ENCODE peak calls at places on chromosomes 7 and 10, in five cellular contexts. C is fibroblast of lung, P is astrocyte of the spinal cord, A is HFFc6, Z is nephron progenitor cell. J is an unnamed sample.

GRCh38 chr7:44104880-44105771 is 981 bp downstream of the AEBP1 start:
- DNase-seq in C (peak; percentile 64), P (peak; percentile 54), A (peak; percentile 46), Z (peak; percentile 45), J (no peak)

GRCh38 chr7:72007018-72007417 is 405.1 kb downstream of the CALN1 start:
- DNase-seq in C (no peak), P (no peak), A (no peak), Z (no peak), J (no peak)

GRCh38 chr10:131354380-131354779 is 42.9 kb upstream of the TCERG1L start:
- DNase-seq in C (no peak), P (no peak), A (no peak), Z (peak; percentile 81), J (no peak)

GRCh38 chr10:78203915-78204818 is 170.5 kb downstream of the RPS24 start:
- DNase-seq in C (no peak), P (peak; percentile 5), A (no peak), Z (no peak), J (no peak)

GRCh38 chr10:113073549-113074189 is 123.6 kb downstream of the TCF7L2 start:
- DNase-seq in C (peak; percentile 100), P (peak; percentile 98), A (peak; percentile 90), Z (no peak), J (no peak)

GRCh38 chr7:139246494-139246893 is 15.5 kb downstream of the UBN2 start:
- DNase-seq in C (no peak), P (no peak), A (no peak), Z (no peak), J (no peak)

GRCh38 chr7:155276800-155277375 is 20.8 kb upstream of the INSIG1 start:
- DNase-seq in C (no peak), P (no peak), A (no peak), Z (no peak), J (no peak)

GRCh38 chr7:44561962-44562621 is 11.6 kb downstream of the DDX56 start:
- DNase-seq in C (peak; percentile 58), P (no peak), A (peak; percentile 55), Z (no peak), J (no peak)

GRCh38 chr7:111083423-111083822 is 7.5 kb upstream of the LRRN3 start:
- DNase-seq in C (peak; percentile 69), P (peak; percentile 61), A (no peak), Z (no peak), J (no peak)

GRCh38 chr10:1058017-1058416 is 1.8 kb downstream of the WDR37 start:
- DNase-seq in C (no peak), P (no peak), A (no peak), Z (no peak), J (no peak)

GRCh38 chr10:9302142-9302746 is 1247.8 kb downstream of the GATA3 start:
- DNase-seq in C (peak; percentile 44), P (peak; percentile 70), A (peak; percentile 49), Z (no peak), J (no peak)

GRCh38 chr7:95921543-95921942 is 149.2 kb downstream of the DYNC1I1 start:
- DNase-seq in C (no peak), P (no peak), A (no peak), Z (no peak), J (no peak)

GRCh38 chr7:29204491-29205281 is 10.1 kb downstream of the CHN2 start:
- DNase-seq in C (no peak), P (no peak), A (no peak), Z (no peak), J (no peak)

GRCh38 chr10:118832242-118832651 is 77.5 kb upstream of the CACUL1 start:
- DNase-seq in C (peak; percentile 15), P (no peak), A (no peak), Z (no peak), J (no peak)

GRCh38 chr7:70586822-70587221 is 545.1 kb upstream of the GALNT17 start:
- DNase-seq in C (peak; percentile 48), P (no peak), A (no peak), Z (no peak), J (no peak)

GRCh38 chr7:81887098-81887497 is 117.3 kb upstream of the HGF start:
- DNase-seq in C (peak; percentile 37), P (no peak), A (no peak), Z (no peak), J (no peak)

GRCh38 chr10:77157248-77158019 is 480.2 kb downstream of the KCNMA1 start:
- DNase-seq in C (peak; percentile 87), P (peak; percentile 46), A (no peak), Z (no peak), J (no peak)

GRCh38 chr7:158955146-158955870 is 99.0 kb downstream of the DYNC2I1 start:
- DNase-seq in C (no peak), P (peak; percentile 13), A (no peak), Z (no peak), J (peak; percentile 57)

GRCh38 chr7:84060760-84061261 is 133.8 kb downstream of the SEMA3A start:
- DNase-seq in C (peak; percentile 81), P (peak; percentile 71), A (no peak), Z (no peak), J (no peak)

GRCh38 chr7:35971133-35971995 is 170.5 kb downstream of the SEPTIN7 start:
- DNase-seq in C (no peak), P (no peak), A (no peak), Z (no peak), J (no peak)

GRCh38 chr7:47941136-47941844 is 7.0 kb downstream of the PKD1L1 start:
- DNase-seq in C (peak; percentile 91), P (peak; percentile 78), A (peak; percentile 79), Z (no peak), J (no peak)

DNA sequence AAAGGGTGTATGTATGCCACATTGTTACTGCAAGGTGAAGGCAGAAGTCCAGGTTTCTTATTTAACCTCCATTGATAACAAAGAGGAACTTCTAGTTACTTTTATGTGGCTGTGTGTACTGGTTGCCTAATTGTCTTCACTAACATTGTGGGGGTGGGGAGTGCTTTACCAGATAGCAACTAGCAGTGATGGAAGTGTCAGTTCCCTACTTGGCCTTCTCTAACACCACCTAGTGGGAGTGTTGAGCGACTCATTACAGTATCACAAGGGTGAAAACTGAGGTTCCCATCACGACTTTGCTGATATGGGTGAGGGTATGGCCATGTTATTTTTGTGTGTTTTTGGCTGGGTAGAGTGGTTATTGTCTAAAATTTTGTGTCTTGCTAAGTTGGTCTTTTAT is 274.4 kb downstream of the THSD7A start:
- DNase-seq in C (peak; percentile 17), P (no peak), A (no peak), Z (peak; percentile 17), J (no peak)
- TF ChIP-seq CTCF in C (peak; percentile 41), P (peak; percentile 32), A (no peak), Z (peak; percentile 26), J (peak; percentile 44)

GRCh38 chr10:95360122-95360715 is 69.4 kb upstream of the PDLIM1 start:
- DNase-seq in C (peak; percentile 18), P (no peak), A (peak; percentile 18), Z (no peak), J (no peak)

GRCh38 chr10:95359466-95359865 is 68.7 kb upstream of the PDLIM1 start:
- DNase-seq in C (peak; percentile 19), P (no peak), A (no peak), Z (no peak), J (no peak)

GRCh38 chr10:95364342-95364741 is 73.5 kb upstream of the PDLIM1 start:
- DNase-seq in C (no peak), P (no peak), A (no peak), Z (no peak), J (no peak)

DNA sequence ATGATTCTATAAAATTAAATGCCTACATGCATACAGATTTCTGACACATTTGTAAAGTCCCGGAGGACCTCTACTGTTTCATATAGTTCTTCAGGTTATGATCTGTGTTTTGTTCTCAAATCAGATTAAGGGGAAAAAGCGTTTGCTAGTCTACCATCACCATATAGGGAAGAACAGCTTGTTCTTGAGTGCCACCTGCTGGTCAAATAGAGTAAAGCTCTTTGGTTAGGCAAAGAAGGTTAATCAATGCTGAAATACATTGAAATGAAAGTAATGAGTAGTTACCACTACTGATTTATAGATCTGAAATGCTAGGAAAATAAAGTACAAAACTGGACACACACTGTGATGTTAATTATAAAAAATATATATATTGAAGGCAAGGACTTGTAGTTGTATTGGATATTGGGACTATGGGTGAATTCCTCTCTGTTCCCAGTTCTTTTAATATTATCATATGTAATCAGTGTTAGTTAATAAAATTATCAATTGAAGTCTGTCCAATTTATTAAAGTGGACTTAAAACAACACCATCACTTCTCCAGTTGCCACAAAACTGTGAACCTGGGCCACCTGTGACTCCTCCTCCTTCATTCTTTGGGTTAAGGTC is 72.6 kb upstream of the PDLIM1 start:
- DNase-seq in C (peak; percentile 45), P (peak; percentile 73), A (peak; percentile 62), Z (peak; percentile 58), J (no peak)
- TF ChIP-seq CTCF in C (peak; percentile 88), P (peak; percentile 84), A (peak; percentile 97), Z (peak; percentile 95), J (peak; percentile 96)

DNA sequence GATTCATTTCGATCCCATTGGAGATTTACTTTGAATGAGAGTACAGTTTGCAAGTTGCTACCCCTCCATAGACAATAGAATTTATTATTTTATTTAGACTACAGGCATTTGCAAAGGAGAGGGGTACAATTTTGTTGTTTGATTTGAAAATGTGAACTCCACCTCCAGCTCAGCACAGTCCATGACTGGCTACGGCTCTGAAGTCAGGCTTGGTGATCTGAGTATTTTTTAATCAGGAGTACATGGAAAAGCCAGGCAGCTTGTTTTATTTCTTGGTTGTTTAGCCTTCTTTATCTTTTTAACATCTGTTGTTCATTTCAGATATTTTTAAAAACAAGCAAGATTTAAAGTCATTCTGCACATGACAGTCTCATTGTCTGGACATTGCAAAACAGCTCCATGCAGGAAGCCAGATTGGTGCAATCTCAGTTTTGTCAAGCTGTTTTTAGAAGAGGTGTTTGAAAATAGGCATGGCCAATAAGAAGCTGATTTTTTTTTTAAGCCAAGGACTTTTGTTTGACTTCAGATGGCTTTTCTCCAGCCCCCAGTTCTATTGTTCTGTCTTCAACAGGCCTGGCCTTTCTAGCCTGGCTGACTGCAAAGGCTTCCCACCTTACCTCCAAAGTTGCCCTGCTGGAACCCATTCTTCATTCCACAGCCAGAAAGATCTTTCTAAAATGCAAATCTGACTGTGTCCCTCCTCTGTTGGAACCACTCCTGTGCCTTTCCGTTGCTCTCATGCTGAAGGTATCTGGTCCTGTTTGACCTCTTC is 12.2 kb downstream of the PLXDC2 start:
- DNase-seq in C (no peak), P (no peak), A (no peak), Z (no peak), J (no peak)
- TF ChIP-seq CTCF in C (no peak), P (no peak), A (no peak), Z (no peak), J (no peak)

GRCh38 chr7:112501958-112502503 is 21.2 kb downstream of the LSMEM1 start:
- DNase-seq in C (no peak), P (no peak), A (no peak), Z (no peak), J (no peak)

GRCh38 chr7:112503361-112504023 is 22.7 kb downstream of the LSMEM1 start:
- DNase-seq in C (no peak), P (no peak), A (no peak), Z (no peak), J (no peak)

GRCh38 chr7:112502700-112503099 is 21.9 kb downstream of the LSMEM1 start:
- DNase-seq in C (no peak), P (no peak), A (no peak), Z (no peak), J (no peak)

GRCh38 chr7:112497481-112497880 is 16.7 kb downstream of the LSMEM1 start:
- DNase-seq in C (no peak), P (no peak), A (no peak), Z (no peak), J (no peak)

DNA sequence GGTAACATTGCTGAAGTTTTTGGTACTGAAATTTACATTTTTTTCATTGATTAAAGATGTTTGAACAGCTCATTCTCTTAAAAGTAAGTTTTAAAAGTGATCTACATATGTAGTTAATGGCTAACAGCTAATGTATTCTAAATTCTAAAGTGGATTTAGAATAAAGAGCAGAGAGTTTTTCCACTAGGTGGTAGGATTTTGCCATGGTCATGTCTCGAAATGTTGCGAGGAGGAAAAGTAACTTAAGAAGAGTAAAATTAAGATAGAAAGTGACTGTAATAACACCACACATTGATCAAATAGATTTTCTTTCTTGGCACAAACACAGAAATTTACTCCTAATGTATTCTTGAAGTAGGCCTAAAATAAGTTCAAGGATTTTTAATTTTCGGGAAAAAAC is 19.8 kb downstream of the LSMEM1 start:
- DNase-seq in C (no peak), P (peak; percentile 29), A (no peak), Z (no peak), J (no peak)
- TF ChIP-seq CTCF in C (no peak), P (peak; percentile 7), A (peak; percentile 63), Z (no peak), J (peak; percentile 38)